ENCODE peak calls at places on chromosomes 7 and 10, in ten cellular contexts. P is nephron progenitor cell; D is cardiac muscle cell; B is fibroblast of the aortic adventitia; U is AG09309; K is A549; N is CD8-positive, alpha-beta T cell; M is adrenal gland; R is colonic mucosa; E is suprapubic skin. Y is an unnamed sample.

GRCh38 chr10:115141254-115141653 is 48.1 kb downstream of the ATRNL1 start:
- DNase-seq in P (no peak), D (peak; percentile 8), B (peak; percentile 30), U (no peak), K (no peak), N (no peak), M (no peak), R (no peak), E (no peak), Y (no peak)

GRCh38 chr7:20514364-20514763 is 101.1 kb upstream of the ABCB5 start:
- DNase-seq in P (peak; percentile 15), D (peak; percentile 67), B (peak; percentile 79), U (no peak), K (no peak), N (no peak), M (peak; percentile 56), R (no peak), E (no peak), Y (no peak)

GRCh38 chr10:66910676-66911075 is 15.2 kb upstream of the LRRTM3 start:
- DNase-seq in P (no peak), D (no peak), B (no peak), U (no peak), K (no peak), N (no peak), M (no peak), R (no peak), E (no peak), Y (no peak)

GRCh38 chr7:123673137-123673732 is 17.6 kb downstream of the LMOD2 start:
- DNase-seq in P (no peak), D (no peak), B (no peak), U (no peak), K (no peak), N (no peak), M (no peak), R (no peak), E (no peak), Y (no peak)

GRCh38 chr7:38413784-38414183 is 140.3 kb upstream of the TARP start:
- DNase-seq in P (no peak), D (no peak), B (no peak), U (no peak), K (no peak), N (no peak), M (no peak), R (no peak), E (no peak), Y (no peak)

GRCh38 chr7:17444673-17445072 is 146.2 kb downstream of the AHR start:
- DNase-seq in P (no peak), D (no peak), B (peak; percentile 54), U (no peak), K (peak; percentile 16), N (no peak), M (peak; percentile 28), R (no peak), E (no peak), Y (no peak)

GRCh38 chr10:118234654-118235053 is 107.5 kb downstream of the FAM204A start:
- DNase-seq in P (no peak), D (no peak), B (no peak), U (no peak), K (no peak), N (no peak), M (no peak), R (no peak), E (no peak), Y (no peak)

GRCh38 chr10:21811245-21811585 is 192.3 kb downstream of the DNAJC1 start:
- DNase-seq in P (no peak), D (no peak), B (peak; percentile 28), U (no peak), K (no peak), N (no peak), M (no peak), R (no peak), E (no peak), Y (no peak)

GRCh38 chr10:122140477-122140902 is 130.6 kb upstream of the BTBD16 start:
- DNase-seq in P (no peak), D (peak; percentile 32), B (peak; percentile 68), U (no peak), K (peak; percentile 41), N (no peak), M (no peak), R (no peak), E (no peak), Y (no peak)

GRCh38 chr7:4882169-4882741 is 1.3 kb downstream of the RADIL start:
- DNase-seq in P (peak; percentile 54), D (peak; percentile 78), B (peak; percentile 87), U (peak; percentile 45), K (no peak), N (no peak), M (no peak), R (peak; percentile 30), E (peak; percentile 84), Y (no peak)

GRCh38 chr10:127563718-127564553 is 14.8 kb downstream of the NPS start:
- DNase-seq in P (peak; percentile 59), D (peak; percentile 20), B (no peak), U (no peak), K (peak; percentile 15), N (no peak), M (no peak), R (peak; percentile 42), E (no peak), Y (no peak)

GRCh38 chr10:66680886-66681285 is 244.9 kb upstream of the LRRTM3 start:
- DNase-seq in P (no peak), D (no peak), B (no peak), U (no peak), K (no peak), N (no peak), M (no peak), R (no peak), E (no peak), Y (no peak)

GRCh38 chr10:28853195-28853594 is 175.9 kb downstream of the BAMBI start:
- DNase-seq in P (no peak), D (peak; percentile 10), B (no peak), U (no peak), K (no peak), N (no peak), M (peak; percentile 32), R (no peak), E (no peak), Y (no peak)

GRCh38 chr7:55733584-55733983 is 129.0 kb downstream of the SEPTIN14 start:
- DNase-seq in P (no peak), D (no peak), B (peak; percentile 90), U (peak; percentile 16), K (no peak), N (no peak), M (no peak), R (no peak), E (no peak), Y (no peak)

GRCh38 chr10:4647138-4647785 is 178.7 kb upstream of the AKR1E2 start:
- DNase-seq in P (no peak), D (no peak), B (no peak), U (no peak), K (no peak), N (no peak), M (no peak), R (no peak), E (no peak), Y (no peak)

DNA sequence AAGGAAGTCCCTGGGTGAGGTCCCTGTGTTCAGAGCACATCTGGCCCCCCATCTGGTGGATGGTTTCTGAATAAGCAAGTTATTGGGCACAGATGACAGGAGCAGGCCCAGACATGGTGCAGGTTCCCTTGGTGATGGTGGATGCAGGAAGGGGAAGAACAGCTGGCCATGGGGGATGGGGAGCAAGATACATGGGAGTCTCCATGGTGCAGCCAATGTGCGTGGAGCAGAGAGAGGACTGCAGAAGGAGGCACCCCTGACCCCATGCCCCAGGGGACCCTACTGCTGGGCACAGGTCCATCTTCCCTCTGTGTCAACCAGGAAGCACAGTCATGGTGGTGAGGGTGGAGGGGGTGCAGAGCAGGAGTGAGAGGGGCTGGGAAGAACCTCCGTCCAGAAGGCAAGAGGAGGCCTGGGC is 43.8 kb upstream of the RABGEF1 start:
- DNase-seq in P (no peak), D (no peak), B (peak; percentile 39), U (no peak), K (no peak), N (no peak), M (no peak), R (no peak), E (no peak), Y (no peak)
- TF ChIP-seq CTCF in P (no peak), D (no peak), B (no peak), U (no peak), K (no peak), N (no peak), M (no peak), R (no peak), E (no peak), Y (no peak)

GRCh38 chr10:287814-288213 is 152.6 kb downstream of the ZMYND11 start:
- DNase-seq in P (no peak), D (no peak), B (no peak), U (no peak), K (peak; percentile 45), N (no peak), M (no peak), R (no peak), E (no peak), Y (no peak)
- TF ChIP-seq CTCF in P (peak; percentile 16), D (peak; percentile 25), B (peak; percentile 30), U (peak; percentile 32), K (peak; percentile 20), N (no peak), M (no peak), R (no peak), E (no peak), Y (peak; percentile 76)

GRCh38 chr10:35971397-35971796 is 329.3 kb upstream of the FZD8 start:
- DNase-seq in P (no peak), D (no peak), B (no peak), U (no peak), K (no peak), N (no peak), M (no peak), R (no peak), E (no peak), Y (no peak)

GRCh38 chr10:35972275-35972674 is 330.2 kb upstream of the FZD8 start:
- DNase-seq in P (no peak), D (no peak), B (no peak), U (no peak), K (no peak), N (no peak), M (no peak), R (no peak), E (no peak), Y (no peak)
- TF ChIP-seq CTCF in P (no peak), D (no peak), B (no peak), U (no peak), K (no peak), N (no peak), M (no peak), R (no peak), E (no peak), Y (no peak)

GRCh38 chr10:52751337-52751736 is 21.2 kb downstream of the MBL2 start:
- DNase-seq in P (no peak), D (no peak), B (no peak), U (no peak), K (no peak), N (no peak), M (no peak), R (no peak), E (no peak), Y (no peak)
- TF ChIP-seq CTCF in P (no peak), D (no peak), B (no peak), U (no peak), K (no peak), N (no peak), M (no peak), R (no peak), E (no peak), Y (no peak)

GRCh38 chr10:101011517-101012423 is 12.2 kb downstream of the LZTS2 start:
- DNase-seq in P (no peak), D (peak; percentile 71), B (peak; percentile 23), U (no peak), K (peak; percentile 55), N (no peak), M (no peak), R (no peak), E (no peak), Y (peak; percentile 88)
- TF ChIP-seq CTCF in P (peak; percentile 40), D (peak; percentile 43), B (peak; percentile 51), U (peak; percentile 43), K (peak; percentile 27), N (no peak), M (peak; percentile 14), R (no peak), E (no peak), Y (peak; percentile 63)

Y was measured in chondrocyte.